ENCODE peak calls at places on chromosomes 11 and 22, in four cellular contexts. F, J, M and K are unnamed samples.

GRCh38 chr11:77634724-77635123 is 2.9 kb downstream of the CLNS1A start:
- DNase-seq in F (no peak), J (no peak), M (no peak), K (no peak)

GRCh38 chr11:122209619-122210377 is 93.8 kb upstream of the BLID start:
- DNase-seq in F (peak), J (no peak), M (no peak), K (peak)

GRCh38 chr11:47917643-47918369 is 62.6 kb upstream of the PTPRJ start:
- DNase-seq in F (peak), J (no peak), M (no peak), K (peak)

GRCh38 chr11:97460091-97460490 is 1070.3 kb downstream of the JRKL start:
- DNase-seq in F (no peak), J (no peak), M (no peak), K (no peak)

GRCh38 chr11:58058276-58059010 is 27.7 kb downstream of the OR6Q1 start:
- DNase-seq in F (no peak), J (no peak), M (peak), K (peak)

GRCh38 chr11:114251797-114252327 is 44.3 kb upstream of the NNMT start:
- DNase-seq in F (no peak), J (peak), M (no peak), K (no peak)

GRCh38 chr11:94379619-94380018 is 21.6 kb downstream of the GPR83 start:
- DNase-seq in F (no peak), J (no peak), M (no peak), K (no peak)

GRCh38 chr22:46250035-46250782 is at the start of gene CDPF1:
- DNase-seq in F (peak), J (peak), M (peak), K (peak)

GRCh38 chr22:40791241-40791640 is 27.9 kb downstream of the SLC25A17 start:
- DNase-seq in F (peak), J (no peak), M (no peak), K (peak)

GRCh38 chr11:113188433-113188834 is 125.9 kb upstream of the TTC12 start:
- DNase-seq in F (no peak), J (no peak), M (no peak), K (no peak)

GRCh38 chr11:122159173-122159701 is 43.2 kb upstream of the BLID start:
- DNase-seq in F (peak), J (peak), M (peak), K (peak)

GRCh38 chr22:37995460-37995859 is 11.1 kb upstream of the SOX10 start:
- DNase-seq in F (no peak), J (no peak), M (no peak), K (no peak)

GRCh38 chr11:12235945-12236743 is 125.8 kb downstream of the MICAL2 start:
- DNase-seq in F (peak), J (peak), M (peak), K (peak)

GRCh38 chr11:86116386-86116726 is 47.5 kb upstream of the PICALM start:
- DNase-seq in F (peak), J (no peak), M (peak), K (no peak)

GRCh38 chr22:29722151-29722550 is 2.3 kb downstream of the CABP7 start:
- DNase-seq in F (no peak), J (no peak), M (no peak), K (no peak)

GRCh38 chr11:1870721-1871466 is 18.0 kb downstream of the LSP1 start:
- DNase-seq in F (no peak), J (peak), M (no peak), K (no peak)
- TF ChIP-seq EZH2 in F (no peak), J (no peak), M (no peak), K (no peak)

GRCh38 chr22:19143967-19144400 is 467 bp downstream of the ESS2 start:
- DNase-seq in F (peak), J (no peak), M (peak), K (no peak)

GRCh38 chr22:19148417-19149046 is 1.6 kb downstream of the GSC2 start:
- DNase-seq in F (no peak), J (no peak), M (no peak), K (no peak)

GRCh38 chr22:19147193-19147780 is 2.8 kb downstream of the GSC2 start:
- DNase-seq in F (no peak), J (no peak), M (no peak), K (no peak)

GRCh38 chr22:19149047-19149883 is 827 bp downstream of the GSC2 start:
- DNase-seq in F (no peak), J (peak), M (peak), K (no peak)

GRCh38 chr22:19146215-19146968 is 1.9 kb upstream of the ESS2 start:
- DNase-seq in F (no peak), J (no peak), M (no peak), K (no peak)
- TF ChIP-seq EZH2 in F (no peak), J (no peak), M (no peak), K (no peak)

GRCh38 chr22:31241200-31241599 is 29.1 kb downstream of the LIMK2 start:
- DNase-seq in F (peak), J (no peak), M (no peak), K (peak)

GRCh38 chr22:31235076-31235475 is 23.0 kb downstream of the LIMK2 start:
- DNase-seq in F (no peak), J (no peak), M (no peak), K (peak)

GRCh38 chr22:31241936-31242335 is 29.8 kb downstream of the LIMK2 start:
- DNase-seq in F (peak), J (no peak), M (no peak), K (peak)

GRCh38 chr22:31240011-31240410 is 27.9 kb downstream of the LIMK2 start:
- DNase-seq in F (peak), J (no peak), M (no peak), K (no peak)

DNA sequence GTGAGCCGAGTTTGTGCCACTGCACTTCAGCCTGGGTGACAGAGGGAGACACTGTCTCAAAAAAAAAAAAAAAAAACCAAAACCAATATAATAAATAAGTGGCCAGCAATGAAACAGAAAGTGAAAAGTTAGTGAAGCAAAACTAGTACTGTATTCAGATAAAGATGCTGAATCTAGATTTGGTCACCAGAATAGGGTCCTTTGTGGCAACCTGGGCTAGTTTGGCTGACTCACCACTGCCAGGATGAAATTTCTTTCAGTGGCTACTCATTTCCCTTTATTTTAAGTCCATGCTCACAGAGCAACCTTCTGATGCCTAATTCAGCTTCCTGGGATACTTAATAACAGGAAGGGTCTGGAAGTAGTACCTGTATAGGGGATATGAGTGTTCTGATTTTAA is 26.0 kb downstream of the LIMK2 start:
- DNase-seq in F (no peak), J (no peak), M (no peak), K (no peak)
- TF ChIP-seq EZH2 in F (no peak), J (no peak), M (no peak), K (no peak)

GRCh38 chr11:118607401-118608267 is at the start of gene PHLDB1:
- DNase-seq in F (peak), J (peak), M (peak), K (peak)
- TF ChIP-seq EZH2 in F (no peak), J (no peak), M (no peak), K (no peak)